ENCODE peak calls at places on chromosomes 2 and 18, in six cellular contexts. One of them, this sample, is unnamed.

GRCh38 chr2:235141411-235142128 is 189.8 kb downstream of the SH3BP4 start:
- DNase-seq in MCF 10A: no peak
- DNase-seq in iris pigment epithelial cell: no peak
- DNase-seq in right cardiac atrium: no peak
- DNase-seq in heart left ventricle: no peak
- DNase-seq in non-pigmented ciliary epithelial cell: no peak
- DNase-seq in this sample: no peak

GRCh38 chr2:46067501-46068292 is 229.5 kb upstream of the EPAS1 start:
- DNase-seq in MCF 10A: peak
- DNase-seq in right cardiac atrium: no peak
- DNase-seq in heart left ventricle: no peak
- DNase-seq in non-pigmented ciliary epithelial cell: peak
- DNase-seq in iris pigment epithelial cell: peak
- DNase-seq in this sample: no peak

GRCh38 chr2:85132834-85133637 is at the start of gene TCF7L1:
- DNase-seq in iris pigment epithelial cell: peak
- DNase-seq in non-pigmented ciliary epithelial cell: no peak
- DNase-seq in heart left ventricle: peak
- DNase-seq in right cardiac atrium: peak
- DNase-seq in MCF 10A: peak
- DNase-seq in this sample: peak

GRCh38 chr2:127176371-127177311 is 43.5 kb downstream of the CYP27C1 start:
- DNase-seq in iris pigment epithelial cell: no peak
- DNase-seq in right cardiac atrium: peak
- DNase-seq in MCF 10A: no peak
- DNase-seq in heart left ventricle: no peak
- DNase-seq in non-pigmented ciliary epithelial cell: no peak
- DNase-seq in this sample: no peak

GRCh38 chr2:137261858-137262585 is 496.7 kb downstream of the THSD7B start:
- DNase-seq in MCF 10A: no peak
- DNase-seq in heart left ventricle: no peak
- DNase-seq in iris pigment epithelial cell: no peak
- DNase-seq in right cardiac atrium: no peak
- DNase-seq in non-pigmented ciliary epithelial cell: no peak
- DNase-seq in this sample: no peak

GRCh38 chr2:65061910-65062339 is 5.7 kb downstream of the CEP68 start:
- DNase-seq in MCF 10A: no peak
- DNase-seq in heart left ventricle: no peak
- DNase-seq in non-pigmented ciliary epithelial cell: no peak
- DNase-seq in iris pigment epithelial cell: no peak
- DNase-seq in right cardiac atrium: no peak
- DNase-seq in this sample: no peak

GRCh38 chr2:158745067-158745865 is 49.9 kb upstream of the DAPL1 start:
- DNase-seq in iris pigment epithelial cell: peak
- DNase-seq in non-pigmented ciliary epithelial cell: no peak
- DNase-seq in heart left ventricle: peak
- DNase-seq in MCF 10A: peak
- DNase-seq in right cardiac atrium: peak
- DNase-seq in this sample: peak

GRCh38 chr2:151114934-151115333 is 146.7 kb downstream of the RBM43 start:
- DNase-seq in heart left ventricle: no peak
- DNase-seq in MCF 10A: no peak
- DNase-seq in right cardiac atrium: no peak
- DNase-seq in iris pigment epithelial cell: no peak
- DNase-seq in non-pigmented ciliary epithelial cell: no peak
- DNase-seq in this sample: no peak

GRCh38 chr2:163341426-163341825 is 394.4 kb downstream of the FIGN start:
- DNase-seq in right cardiac atrium: no peak
- DNase-seq in non-pigmented ciliary epithelial cell: peak
- DNase-seq in iris pigment epithelial cell: peak
- DNase-seq in MCF 10A: peak
- DNase-seq in heart left ventricle: no peak
- DNase-seq in this sample: no peak

GRCh38 chr2:195575879-195576391 is 81.1 kb upstream of the SLC39A10 start:
- DNase-seq in iris pigment epithelial cell: peak
- DNase-seq in non-pigmented ciliary epithelial cell: peak
- DNase-seq in right cardiac atrium: no peak
- DNase-seq in MCF 10A: peak
- DNase-seq in heart left ventricle: no peak
- DNase-seq in this sample: no peak

GRCh38 chr2:173053043-173053699 is 22.5 kb upstream of the MAP3K20 start:
- DNase-seq in iris pigment epithelial cell: peak
- DNase-seq in non-pigmented ciliary epithelial cell: no peak
- DNase-seq in MCF 10A: no peak
- DNase-seq in heart left ventricle: no peak
- DNase-seq in right cardiac atrium: no peak
- DNase-seq in this sample: no peak

GRCh38 chr2:233705911-233706506 is 6.7 kb upstream of the UGT1A5 start:
- DNase-seq in non-pigmented ciliary epithelial cell: no peak
- DNase-seq in MCF 10A: peak
- DNase-seq in right cardiac atrium: no peak
- DNase-seq in iris pigment epithelial cell: no peak
- DNase-seq in heart left ventricle: no peak
- DNase-seq in this sample: no peak

GRCh38 chr2:127069003-127069402 is 38.0 kb downstream of the BIN1 start:
- DNase-seq in right cardiac atrium: no peak
- DNase-seq in iris pigment epithelial cell: no peak
- DNase-seq in MCF 10A: no peak
- DNase-seq in non-pigmented ciliary epithelial cell: no peak
- DNase-seq in heart left ventricle: no peak
- DNase-seq in this sample: no peak

GRCh38 chr2:232454630-232455029 is 1.3 kb upstream of the ALPI start:
- DNase-seq in right cardiac atrium: no peak
- DNase-seq in MCF 10A: no peak
- DNase-seq in non-pigmented ciliary epithelial cell: no peak
- DNase-seq in iris pigment epithelial cell: no peak
- DNase-seq in heart left ventricle: no peak
- DNase-seq in this sample: no peak

GRCh38 chr2:28403388-28403956 is 10.8 kb downstream of the FOSL2 start:
- DNase-seq in MCF 10A: no peak
- DNase-seq in heart left ventricle: no peak
- DNase-seq in iris pigment epithelial cell: no peak
- DNase-seq in right cardiac atrium: no peak
- DNase-seq in non-pigmented ciliary epithelial cell: no peak
- DNase-seq in this sample: no peak

GRCh38 chr2:240505946-240506345 is 51.8 kb downstream of the ANKMY1 start:
- DNase-seq in right cardiac atrium: no peak
- DNase-seq in heart left ventricle: no peak
- DNase-seq in MCF 10A: no peak
- DNase-seq in iris pigment epithelial cell: no peak
- DNase-seq in non-pigmented ciliary epithelial cell: no peak
- DNase-seq in this sample: no peak

GRCh38 chr2:217162533-217162932 is 302.7 kb upstream of the TNP1 start:
- DNase-seq in non-pigmented ciliary epithelial cell: peak
- DNase-seq in heart left ventricle: peak
- DNase-seq in iris pigment epithelial cell: peak
- DNase-seq in right cardiac atrium: no peak
- DNase-seq in MCF 10A: peak
- DNase-seq in this sample: no peak

GRCh38 chr18:24188120-24188519 is 49.3 kb downstream of the CABYR start:
- DNase-seq in heart left ventricle: no peak
- DNase-seq in non-pigmented ciliary epithelial cell: no peak
- DNase-seq in right cardiac atrium: no peak
- DNase-seq in MCF 10A: no peak
- DNase-seq in iris pigment epithelial cell: no peak
- DNase-seq in this sample: no peak

GRCh38 chr2:200050921-200051620 is 95.7 kb downstream of the MAIP1 start:
- DNase-seq in iris pigment epithelial cell: no peak
- DNase-seq in right cardiac atrium: no peak
- DNase-seq in MCF 10A: no peak
- DNase-seq in non-pigmented ciliary epithelial cell: no peak
- DNase-seq in heart left ventricle: no peak
- DNase-seq in this sample: no peak

GRCh38 chr2:112092286-112093041 is 37.4 kb downstream of the TMEM87B start:
- DNase-seq in right cardiac atrium: no peak
- DNase-seq in heart left ventricle: no peak
- DNase-seq in MCF 10A: peak
- DNase-seq in non-pigmented ciliary epithelial cell: peak
- DNase-seq in iris pigment epithelial cell: peak
- DNase-seq in this sample: no peak

GRCh38 chr2:161999331-161999730 is 74.7 kb downstream of the DPP4 start:
- DNase-seq in iris pigment epithelial cell: no peak
- DNase-seq in MCF 10A: no peak
- DNase-seq in heart left ventricle: no peak
- DNase-seq in right cardiac atrium: no peak
- DNase-seq in non-pigmented ciliary epithelial cell: no peak
- DNase-seq in this sample: no peak

GRCh38 chr2:95208101-95208500 is 780 bp downstream of the ZNF892 start:
- DNase-seq in right cardiac atrium: no peak
- DNase-seq in heart left ventricle: no peak
- DNase-seq in non-pigmented ciliary epithelial cell: no peak
- DNase-seq in iris pigment epithelial cell: peak
- DNase-seq in MCF 10A: peak
- DNase-seq in this sample: no peak

GRCh38 chr2:73235315-73236028 is 1.4 kb downstream of the CCT7 start:
- DNase-seq in iris pigment epithelial cell: no peak
- DNase-seq in MCF 10A: no peak
- DNase-seq in non-pigmented ciliary epithelial cell: no peak
- DNase-seq in right cardiac atrium: no peak
- DNase-seq in heart left ventricle: no peak
- DNase-seq in this sample: no peak